ENCODE peak calls at places on chromosomes 2 and 18, in seven cellular contexts. V is HepG2, G is K562, D is GM12892, L is GM12878, J is SK-N-SH, H is GM12891. A is an unnamed sample.

GRCh38 chr18:63963610-63964256 is 6.1 kb upstream of the SERPINB8 start:
- DNase-seq in V (peak; percentile 55), L (no peak), J (peak; percentile 15), H (no peak), G (no peak), D (no peak), A (no peak)

GRCh38 chr2:54455584-54456525 is at the start of gene SPTBN1:
- DNase-seq in V (peak; percentile 87), J (peak; percentile 97), G (peak; percentile 17), H (peak; percentile 41), L (no peak), D (peak; percentile 27), A (peak; percentile 83)

GRCh38 chr2:54370405-54371104 is 85.6 kb upstream of the SPTBN1 start:
- DNase-seq in L (no peak), J (no peak), D (no peak), G (no peak), V (no peak), H (no peak), A (no peak)

GRCh38 chr2:236545248-236545658 is 24.4 kb upstream of the ACKR3 start:
- DNase-seq in D (no peak), H (no peak), L (peak; percentile 87), G (no peak), J (no peak), V (no peak), A (no peak)

GRCh38 chr18:62287753-62288668 is 37.1 kb upstream of the TNFRSF11A start:
- DNase-seq in V (peak; percentile 52), J (no peak), L (no peak), H (no peak), G (no peak), D (no peak), A (no peak)

GRCh38 chr2:88754585-88755305 is 63.3 kb downstream of the RPIA start:
- DNase-seq in H (no peak), J (no peak), L (no peak), D (no peak), V (no peak), G (no peak), A (no peak)

GRCh38 chr2:32865399-32866068 is 81.2 kb upstream of the LTBP1 start:
- DNase-seq in G (no peak), V (no peak), D (no peak), H (no peak), J (no peak), L (no peak), A (no peak)

GRCh38 chr18:63155169-63155852 is 164.3 kb downstream of the BCL2 start:
- DNase-seq in V (peak; percentile 35), G (peak; percentile 47), L (peak; percentile 88), J (peak; percentile 45), H (no peak), D (no peak), A (peak; percentile 95)

GRCh38 chr2:152486048-152486736 is 151.2 kb downstream of the FMNL2 start:
- DNase-seq in H (no peak), J (no peak), V (peak; percentile 99), G (no peak), D (no peak), L (no peak), A (no peak)

GRCh38 chr18:13376841-13377351 is 158.3 kb downstream of the LDLRAD4 start:
- DNase-seq in D (no peak), H (no peak), V (no peak), G (no peak), L (no peak), J (no peak), A (no peak)

GRCh38 chr2:85681354-85681728 is 12.8 kb upstream of the GNLY start:
- DNase-seq in H (no peak), G (no peak), J (no peak), L (no peak), V (no peak), D (no peak), A (no peak)

GRCh38 chr2:224847431-224847830 is 131.3 kb upstream of the CCDC195 start:
- DNase-seq in J (no peak), L (no peak), H (no peak), D (no peak), G (no peak), V (no peak), A (no peak)

GRCh38 chr2:224850081-224850480 is 133.9 kb upstream of the CCDC195 start:
- DNase-seq in L (no peak), J (no peak), G (no peak), V (no peak), H (no peak), D (no peak), A (no peak)

GRCh38 chr2:224847961-224848850 is 132.0 kb upstream of the CCDC195 start:
- DNase-seq in J (peak; percentile 44), L (no peak), V (no peak), D (no peak), H (no peak), G (no peak), A (no peak)

DNA sequence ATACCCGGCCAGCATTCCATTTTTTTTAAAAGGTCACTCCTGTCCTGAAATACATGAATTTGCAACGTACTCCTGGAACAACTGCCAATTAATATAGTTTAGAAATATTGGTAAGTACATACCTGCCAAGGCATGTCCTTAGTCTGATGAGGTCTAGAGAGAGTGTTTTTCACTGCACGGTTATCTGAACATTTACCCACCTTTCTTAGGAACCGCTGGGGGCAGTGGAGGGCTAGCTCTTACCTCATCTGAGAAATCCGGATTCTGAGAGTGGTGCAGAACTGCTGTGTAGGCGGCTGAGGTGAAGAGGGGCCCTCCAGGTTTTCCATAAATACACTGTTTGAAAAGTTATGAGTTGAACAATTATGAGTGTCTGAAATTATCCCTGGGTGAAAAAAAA is 133.1 kb upstream of the CCDC195 start:
- DNase-seq in D (no peak), H (no peak), G (no peak), J (no peak), L (no peak), V (no peak), A (no peak)
- TF ChIP-seq TAF1 in D (no peak), H (no peak), G (no peak), J (no peak), L (no peak), V (no peak), A (no peak)

GRCh38 chr2:206915136-206915535 is 24.2 kb upstream of the CPO start:
- DNase-seq in H (no peak), L (no peak), J (no peak), V (peak; percentile 6), G (no peak), D (no peak), A (no peak)
- TF ChIP-seq TAF1 in H (no peak), L (no peak), J (no peak), V (no peak), G (no peak), D (no peak), A (no peak)

GRCh38 chr2:143425896-143426295 is 296.7 kb downstream of the ARHGAP15 start:
- DNase-seq in V (no peak), L (no peak), D (no peak), J (no peak), H (no peak), G (no peak), A (no peak)

GRCh38 chr2:143420313-143420712 is 291.1 kb downstream of the ARHGAP15 start:
- DNase-seq in L (no peak), H (no peak), D (no peak), G (no peak), J (no peak), V (no peak), A (no peak)

GRCh38 chr2:143426296-143426695 is 297.1 kb downstream of the ARHGAP15 start:
- DNase-seq in J (no peak), G (no peak), L (no peak), H (no peak), V (no peak), D (no peak), A (no peak)

GRCh38 chr2:143417428-143417827 is 288.2 kb downstream of the ARHGAP15 start:
- DNase-seq in G (no peak), V (no peak), J (no peak), D (no peak), H (no peak), L (no peak), A (no peak)

GRCh38 chr2:143422681-143423080 is 293.5 kb downstream of the ARHGAP15 start:
- DNase-seq in J (no peak), D (no peak), G (no peak), V (no peak), L (no peak), H (peak; percentile 9), A (no peak)
- TF ChIP-seq TAF1 in J (no peak), D (no peak), G (no peak), V (no peak), L (no peak), H (no peak), A (no peak)

GRCh38 chr2:215161301-215161829 is 22.9 kb upstream of the ABCA12 start:
- DNase-seq in L (no peak), H (no peak), J (no peak), D (no peak), V (no peak), G (no peak), A (no peak)

DNA sequence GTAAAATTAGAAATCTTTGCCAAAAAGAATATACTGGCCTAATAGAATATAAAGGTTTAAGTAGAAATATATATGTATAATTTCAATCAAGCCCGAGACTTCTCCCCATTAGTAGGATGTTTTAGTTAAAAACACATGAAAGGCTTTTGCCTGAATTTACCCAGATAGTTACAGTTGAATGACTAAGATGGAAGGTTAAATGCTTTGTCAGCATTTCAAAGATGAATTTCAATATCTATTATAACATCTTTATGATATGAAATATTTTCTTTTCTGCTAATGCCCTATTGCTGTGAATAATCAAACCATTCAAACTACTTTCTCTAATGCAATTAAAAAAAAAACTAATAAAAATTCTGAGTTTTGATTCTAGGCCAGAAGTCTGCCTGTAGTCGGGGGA is 18.0 kb upstream of the ABCA12 start:
- DNase-seq in D (no peak), J (no peak), G (no peak), L (no peak), V (no peak), H (no peak), A (no peak)
- TF ChIP-seq TAF1 in D (no peak), J (no peak), G (no peak), L (no peak), V (no peak), H (no peak), A (no peak)

DNA sequence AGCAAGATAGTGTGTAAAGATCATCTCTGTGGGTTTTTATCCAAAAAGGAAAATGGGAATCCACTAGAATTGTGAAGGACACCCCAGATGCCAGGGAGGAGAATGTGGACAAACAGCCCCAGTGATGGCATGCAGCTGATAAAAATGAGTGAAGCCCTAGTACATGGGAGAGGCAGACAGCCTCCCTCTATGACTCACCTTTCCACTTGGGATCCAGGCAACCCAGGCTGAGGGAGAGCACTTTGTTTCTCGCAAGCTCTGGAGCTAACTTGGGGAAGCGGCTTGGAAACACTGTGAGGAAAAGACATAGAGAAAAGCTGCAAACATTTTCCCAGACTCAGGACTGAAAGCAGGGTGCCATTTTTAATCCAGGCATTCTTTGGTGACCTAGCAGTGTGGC is 5.3 kb upstream of the FLACC1 start:
- DNase-seq in J (no peak), G (no peak), H (no peak), D (no peak), L (no peak), V (no peak), A (no peak)
- TF ChIP-seq TAF1 in J (no peak), G (no peak), H (no peak), D (no peak), L (no peak), V (no peak), A (no peak)

GRCh38 chr2:216546646-216547403 is 48.2 kb downstream of the RPL37A start:
- DNase-seq in H (no peak), G (no peak), L (no peak), V (no peak), J (no peak), D (no peak), A (no peak)
- TF ChIP-seq TAF1 in H (no peak), G (no peak), L (no peak), V (no peak), J (no peak), D (no peak), A (no peak)

GRCh38 chr2:48905696-48906095 is 150.2 kb upstream of the LHCGR start:
- DNase-seq in H (no peak), G (no peak), V (no peak), L (no peak), D (no peak), J (no peak), A (no peak)
- TF ChIP-seq TAF1 in H (no peak), G (no peak), V (no peak), L (no peak), D (no peak), J (no peak), A (no peak)